ENCODE peak calls at places on chromosomes 1 and 21, in seven cellular contexts. One of them, this sample, is unnamed.
A peak's percentile ranks its signal among the peaks of the same experiment; 100 is the strongest.

GRCh38 chr1:1434131-1434811 is 1.2 kb upstream of the VWA1 start:
- DNase-seq in A549: no peak
- DNase-seq in fibroblast of lung: no peak
- DNase-seq in neural progenitor cell: peak; percentile 49
- DNase-seq in mammary epithelial cell: no peak
- DNase-seq in mesendoderm: peak; percentile 91
- DNase-seq in dorsolateral prefrontal cortex: peak; percentile 81
- DNase-seq in this sample: peak; percentile 78

GRCh38 chr1:219442575-219442974 is 170.3 kb downstream of the ZC3H11B start:
- DNase-seq in fibroblast of lung: peak; percentile 28
- DNase-seq in mammary epithelial cell: no peak
- DNase-seq in neural progenitor cell: no peak
- DNase-seq in A549: no peak
- DNase-seq in mesendoderm: no peak
- DNase-seq in dorsolateral prefrontal cortex: no peak
- DNase-seq in this sample: no peak

GRCh38 chr1:62178372-62178771 is 16.3 kb upstream of the L1TD1 start:
- DNase-seq in dorsolateral prefrontal cortex: no peak
- DNase-seq in mesendoderm: peak; percentile 79
- DNase-seq in A549: no peak
- DNase-seq in fibroblast of lung: no peak
- DNase-seq in neural progenitor cell: no peak
- DNase-seq in mammary epithelial cell: no peak
- DNase-seq in this sample: no peak

GRCh38 chr1:55696891-55697290 is 481.7 kb upstream of the USP24 start:
- DNase-seq in mesendoderm: no peak
- DNase-seq in dorsolateral prefrontal cortex: no peak
- DNase-seq in A549: no peak
- DNase-seq in mammary epithelial cell: no peak
- DNase-seq in fibroblast of lung: no peak
- DNase-seq in neural progenitor cell: no peak
- DNase-seq in this sample: no peak

GRCh38 chr1:206925116-206925736 is 3.5 kb upstream of the FCMR start:
- DNase-seq in fibroblast of lung: no peak
- DNase-seq in mesendoderm: peak; percentile 73
- DNase-seq in A549: no peak
- DNase-seq in neural progenitor cell: no peak
- DNase-seq in dorsolateral prefrontal cortex: no peak
- DNase-seq in mammary epithelial cell: no peak
- DNase-seq in this sample: peak; percentile 20

GRCh38 chr1:207077470-207078377 is 10.9 kb upstream of the C4BPB start:
- DNase-seq in mammary epithelial cell: peak; percentile 75
- DNase-seq in neural progenitor cell: peak; percentile 66
- DNase-seq in mesendoderm: peak; percentile 76
- DNase-seq in fibroblast of lung: peak; percentile 83
- DNase-seq in A549: peak; percentile 62
- DNase-seq in dorsolateral prefrontal cortex: no peak
- DNase-seq in this sample: peak; percentile 61

GRCh38 chr1:214234635-214235025 is 46.3 kb upstream of the SMYD2 start:
- DNase-seq in mesendoderm: no peak
- DNase-seq in dorsolateral prefrontal cortex: no peak
- DNase-seq in neural progenitor cell: no peak
- DNase-seq in A549: no peak
- DNase-seq in fibroblast of lung: peak; percentile 18
- DNase-seq in mammary epithelial cell: no peak
- DNase-seq in this sample: no peak

GRCh38 chr1:246971322-246971721 is 36.5 kb downstream of the ZNF695 start:
- DNase-seq in dorsolateral prefrontal cortex: peak; percentile 64
- DNase-seq in mammary epithelial cell: no peak
- DNase-seq in mesendoderm: peak; percentile 68
- DNase-seq in fibroblast of lung: peak; percentile 51
- DNase-seq in neural progenitor cell: peak; percentile 62
- DNase-seq in A549: no peak
- DNase-seq in this sample: no peak

GRCh38 chr1:161193561-161194235 is 5.2 kb downstream of the ADAMTS4 start:
- DNase-seq in mesendoderm: no peak
- DNase-seq in A549: no peak
- DNase-seq in neural progenitor cell: no peak
- DNase-seq in dorsolateral prefrontal cortex: peak; percentile 84
- DNase-seq in fibroblast of lung: no peak
- DNase-seq in mammary epithelial cell: no peak
- DNase-seq in this sample: peak; percentile 87

GRCh38 chr1:207054476-207054875 is 1.4 kb downstream of the PFKFB2 start:
- DNase-seq in neural progenitor cell: no peak
- DNase-seq in mammary epithelial cell: no peak
- DNase-seq in mesendoderm: no peak
- DNase-seq in fibroblast of lung: no peak
- DNase-seq in A549: no peak
- DNase-seq in dorsolateral prefrontal cortex: no peak
- DNase-seq in this sample: no peak

GRCh38 chr1:215581896-215582295 is 14.8 kb downstream of the KCTD3 start:
- DNase-seq in neural progenitor cell: no peak
- DNase-seq in mesendoderm: no peak
- DNase-seq in A549: no peak
- DNase-seq in mammary epithelial cell: no peak
- DNase-seq in dorsolateral prefrontal cortex: no peak
- DNase-seq in fibroblast of lung: no peak
- DNase-seq in this sample: no peak

GRCh38 chr1:13806108-13806507 is 106.1 kb downstream of the PRDM2 start:
- DNase-seq in A549: no peak
- DNase-seq in dorsolateral prefrontal cortex: no peak
- DNase-seq in mammary epithelial cell: no peak
- DNase-seq in neural progenitor cell: no peak
- DNase-seq in mesendoderm: no peak
- DNase-seq in fibroblast of lung: no peak
- DNase-seq in this sample: no peak

GRCh38 chr1:43293171-43293570 is 7.6 kb upstream of the TIE1 start:
- DNase-seq in fibroblast of lung: no peak
- DNase-seq in mammary epithelial cell: peak; percentile 13
- DNase-seq in A549: no peak
- DNase-seq in neural progenitor cell: no peak
- DNase-seq in dorsolateral prefrontal cortex: no peak
- DNase-seq in mesendoderm: no peak
- DNase-seq in this sample: no peak
- H3K27ac ChIP-seq in fibroblast of lung: no peak overlapping the region
- H3K27ac ChIP-seq in mammary epithelial cell: no peak overlapping the region
- H3K27ac ChIP-seq in A549: no peak overlapping the region
- H3K27ac ChIP-seq in neural progenitor cell: no peak overlapping the region
- H3K27ac ChIP-seq in dorsolateral prefrontal cortex: peak overlapping the region; percentile 97
- H3K27ac ChIP-seq in mesendoderm: no peak overlapping the region
- H3K27ac ChIP-seq in this sample: peak overlapping the region; percentile 91

GRCh38 chr1:15204931-15205330 is 42.1 kb upstream of the FHAD1 start:
- DNase-seq in neural progenitor cell: no peak
- DNase-seq in mammary epithelial cell: no peak
- DNase-seq in dorsolateral prefrontal cortex: no peak
- DNase-seq in mesendoderm: no peak
- DNase-seq in A549: no peak
- DNase-seq in fibroblast of lung: no peak
- DNase-seq in this sample: no peak

GRCh38 chr1:15205586-15206346 is 41.3 kb upstream of the FHAD1 start:
- DNase-seq in mammary epithelial cell: no peak
- DNase-seq in A549: no peak
- DNase-seq in fibroblast of lung: no peak
- DNase-seq in neural progenitor cell: no peak
- DNase-seq in dorsolateral prefrontal cortex: no peak
- DNase-seq in mesendoderm: no peak
- DNase-seq in this sample: no peak

GRCh38 chr1:15198684-15199083 is 45.1 kb downstream of the TMEM51 start:
- DNase-seq in mesendoderm: no peak
- DNase-seq in dorsolateral prefrontal cortex: no peak
- DNase-seq in mammary epithelial cell: no peak
- DNase-seq in A549: no peak
- DNase-seq in fibroblast of lung: no peak
- DNase-seq in neural progenitor cell: no peak
- DNase-seq in this sample: no peak

GRCh38 chr1:15201221-15201620 is 45.8 kb upstream of the FHAD1 start:
- DNase-seq in A549: no peak
- DNase-seq in fibroblast of lung: no peak
- DNase-seq in mesendoderm: no peak
- DNase-seq in dorsolateral prefrontal cortex: no peak
- DNase-seq in mammary epithelial cell: no peak
- DNase-seq in neural progenitor cell: no peak
- DNase-seq in this sample: no peak

DNA sequence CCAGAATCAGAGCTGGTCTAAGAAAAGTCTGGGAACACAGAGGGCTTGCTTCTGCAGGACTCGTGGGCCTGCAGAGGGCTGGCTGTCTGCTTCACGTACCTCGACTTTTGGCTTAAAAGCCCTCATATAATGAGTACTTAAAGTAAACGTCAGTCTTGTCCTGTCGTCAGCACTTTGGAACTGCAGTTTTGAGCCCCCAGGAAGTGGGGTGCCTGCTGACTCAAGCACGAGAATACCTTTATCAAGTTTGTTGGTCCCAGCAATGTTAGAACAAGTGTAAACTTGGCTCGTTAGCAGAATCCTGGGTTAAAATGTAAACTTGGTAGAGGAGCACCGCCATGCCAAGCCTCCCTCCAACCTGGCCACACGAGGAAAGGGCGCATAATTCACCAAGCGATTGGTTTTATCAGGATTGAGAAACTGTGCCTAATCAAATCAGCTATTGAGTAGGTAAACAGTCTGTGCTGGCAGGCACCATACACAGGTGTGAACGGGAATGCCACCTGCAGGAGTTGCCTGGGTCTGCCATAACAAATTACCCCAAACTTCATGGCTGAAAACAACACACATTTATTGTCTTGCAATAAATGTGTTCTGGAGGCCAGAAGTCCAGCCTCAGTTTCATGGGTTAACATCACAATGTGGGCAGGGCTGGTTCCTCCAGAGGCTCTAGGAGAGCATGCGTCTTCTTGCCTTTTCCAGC is 45.0 kb upstream of the FHAD1 start:
- DNase-seq in fibroblast of lung: no peak
- DNase-seq in mammary epithelial cell: no peak
- DNase-seq in neural progenitor cell: no peak
- DNase-seq in A549: peak; percentile 53
- DNase-seq in dorsolateral prefrontal cortex: no peak
- DNase-seq in mesendoderm: no peak
- DNase-seq in this sample: no peak
- H3K27ac ChIP-seq in fibroblast of lung: no peak overlapping the region
- H3K27ac ChIP-seq in mammary epithelial cell: no peak overlapping the region
- H3K27ac ChIP-seq in neural progenitor cell: no peak overlapping the region
- H3K27ac ChIP-seq in A549: peak overlapping the region; percentile 93
- H3K27ac ChIP-seq in dorsolateral prefrontal cortex: no peak overlapping the region
- H3K27ac ChIP-seq in mesendoderm: no peak overlapping the region
- H3K27ac ChIP-seq in this sample: no peak overlapping the region

GRCh38 chr1:237013608-237014007 is 9.4 kb upstream of the MT1HL1 start:
- DNase-seq in mesendoderm: no peak
- DNase-seq in mammary epithelial cell: no peak
- DNase-seq in neural progenitor cell: no peak
- DNase-seq in A549: no peak
- DNase-seq in dorsolateral prefrontal cortex: no peak
- DNase-seq in fibroblast of lung: peak; percentile 2
- DNase-seq in this sample: no peak
- H3K27ac ChIP-seq in mesendoderm: no peak overlapping the region
- H3K27ac ChIP-seq in mammary epithelial cell: no peak overlapping the region
- H3K27ac ChIP-seq in neural progenitor cell: no peak overlapping the region
- H3K27ac ChIP-seq in A549: peak overlapping the region; percentile 26
- H3K27ac ChIP-seq in dorsolateral prefrontal cortex: no peak overlapping the region
- H3K27ac ChIP-seq in fibroblast of lung: no peak overlapping the region
- H3K27ac ChIP-seq in this sample: no peak overlapping the region

GRCh38 chr1:8004113-8004802 is 21.9 kb downstream of the ERRFI1 start:
- DNase-seq in mammary epithelial cell: peak; percentile 78
- DNase-seq in mesendoderm: no peak
- DNase-seq in neural progenitor cell: peak; percentile 42
- DNase-seq in dorsolateral prefrontal cortex: peak; percentile 50
- DNase-seq in A549: no peak
- DNase-seq in fibroblast of lung: peak; percentile 12
- DNase-seq in this sample: peak; percentile 35

GRCh38 chr1:8004803-8005573 is 21.1 kb downstream of the ERRFI1 start:
- DNase-seq in mammary epithelial cell: peak; percentile 99
- DNase-seq in mesendoderm: peak; percentile 89
- DNase-seq in fibroblast of lung: peak; percentile 99
- DNase-seq in A549: peak; percentile 66
- DNase-seq in neural progenitor cell: no peak
- DNase-seq in dorsolateral prefrontal cortex: peak; percentile 43
- DNase-seq in this sample: no peak

GRCh38 chr1:8009043-8010002 is 16.8 kb downstream of the ERRFI1 start:
- DNase-seq in mammary epithelial cell: no peak
- DNase-seq in A549: no peak
- DNase-seq in fibroblast of lung: peak; percentile 31
- DNase-seq in mesendoderm: no peak
- DNase-seq in neural progenitor cell: no peak
- DNase-seq in dorsolateral prefrontal cortex: no peak
- DNase-seq in this sample: no peak

GRCh38 chr1:8003431-8004112 is 22.5 kb downstream of the ERRFI1 start:
- DNase-seq in dorsolateral prefrontal cortex: no peak
- DNase-seq in A549: no peak
- DNase-seq in neural progenitor cell: no peak
- DNase-seq in mammary epithelial cell: peak; percentile 45
- DNase-seq in fibroblast of lung: peak; percentile 24
- DNase-seq in mesendoderm: no peak
- DNase-seq in this sample: no peak

GRCh38 chr1:8006037-8006963 is 19.8 kb downstream of the ERRFI1 start:
- DNase-seq in fibroblast of lung: peak; percentile 30
- DNase-seq in mesendoderm: no peak
- DNase-seq in dorsolateral prefrontal cortex: no peak
- DNase-seq in neural progenitor cell: no peak
- DNase-seq in A549: no peak
- DNase-seq in mammary epithelial cell: peak; percentile 82
- DNase-seq in this sample: no peak
- H3K27ac ChIP-seq in fibroblast of lung: peak overlapping the region; percentile 96
- H3K27ac ChIP-seq in mesendoderm: no peak overlapping the region
- H3K27ac ChIP-seq in dorsolateral prefrontal cortex: no peak overlapping the region
- H3K27ac ChIP-seq in neural progenitor cell: no peak overlapping the region
- H3K27ac ChIP-seq in A549: peak overlapping the region; percentile 93
- H3K27ac ChIP-seq in mammary epithelial cell: peak overlapping the region; percentile 91
- H3K27ac ChIP-seq in this sample: no peak overlapping the region

GRCh38 chr21:44975720-44976555 is 36.1 kb downstream of the SLX9 start:
- DNase-seq in dorsolateral prefrontal cortex: no peak
- DNase-seq in neural progenitor cell: no peak
- DNase-seq in A549: no peak
- DNase-seq in fibroblast of lung: no peak
- DNase-seq in mammary epithelial cell: no peak
- DNase-seq in mesendoderm: no peak
- DNase-seq in this sample: no peak
- H3K27ac ChIP-seq in dorsolateral prefrontal cortex: no peak overlapping the region
- H3K27ac ChIP-seq in neural progenitor cell: peak overlapping the region; percentile 37
- H3K27ac ChIP-seq in A549: no peak overlapping the region
- H3K27ac ChIP-seq in fibroblast of lung: no peak overlapping the region
- H3K27ac ChIP-seq in mammary epithelial cell: no peak overlapping the region
- H3K27ac ChIP-seq in mesendoderm: no peak overlapping the region
- H3K27ac ChIP-seq in this sample: no peak overlapping the region

DNA sequence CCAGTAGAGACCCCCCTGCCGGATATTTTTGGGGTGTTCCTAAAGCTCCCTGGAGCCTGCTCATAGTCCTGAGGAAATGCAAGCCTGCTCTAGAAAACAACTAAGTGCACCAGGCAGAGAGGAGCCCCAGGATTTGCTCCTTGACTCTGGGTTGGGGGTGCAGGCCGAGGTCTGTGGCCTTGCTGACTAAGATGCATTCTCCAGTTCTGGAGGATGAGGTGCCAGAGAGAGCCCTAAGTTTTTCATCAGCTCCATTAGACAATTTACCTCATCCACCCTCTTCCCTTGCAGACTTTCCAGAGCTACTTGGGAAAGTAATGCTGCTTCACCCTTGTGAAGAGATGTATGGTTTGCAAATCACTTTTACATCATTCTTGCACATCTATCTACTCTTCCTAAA is 9.1 kb downstream of the TUFT1 start:
- DNase-seq in mammary epithelial cell: no peak
- DNase-seq in mesendoderm: no peak
- DNase-seq in A549: no peak
- DNase-seq in dorsolateral prefrontal cortex: no peak
- DNase-seq in neural progenitor cell: no peak
- DNase-seq in fibroblast of lung: no peak
- DNase-seq in this sample: no peak
- H3K27ac ChIP-seq in mammary epithelial cell: no peak overlapping the region
- H3K27ac ChIP-seq in mesendoderm: peak overlapping the region; percentile 36
- H3K27ac ChIP-seq in A549: peak overlapping the region; percentile 91
- H3K27ac ChIP-seq in dorsolateral prefrontal cortex: no peak overlapping the region
- H3K27ac ChIP-seq in neural progenitor cell: no peak overlapping the region
- H3K27ac ChIP-seq in fibroblast of lung: no peak overlapping the region
- H3K27ac ChIP-seq in this sample: no peak overlapping the region